ENCODE peak calls at places on chromosomes 13 and 19, in five cellular contexts. P is hepatocyte; U is OCI-LY7; L is PC-3; S is CD4-positive, CD25-positive, alpha-beta regulatory T cell. W is an unnamed sample. For H3K36me3 and H3K4me1, the result is how much of the 10 kb centered on the place peaks cover.

GRCh38 chr19:30780032-30780431 is 407.8 kb downstream of the ZNF536 start:
- DNase-seq in P (peak), U (no peak), S (no peak), L (no peak), W (no peak)

GRCh38 chr13:28854657-28855056 is 34.5 kb downstream of the MTUS2 start:
- DNase-seq in S (no peak), L (no peak), U (no peak), P (no peak), W (no peak)

GRCh38 chr19:13953021-13953531 is 767 bp downstream of the DCAF15 start:
- DNase-seq in L (peak), P (peak), U (peak), S (no peak), W (peak)

GRCh38 chr13:94702181-94703041 is 9.9 kb downstream of the SOX21 start:
- DNase-seq in U (no peak), S (no peak), P (no peak), L (no peak), W (no peak)

GRCh38 chr19:16315825-16316505 is 8.7 kb upstream of the KLF2 start:
- DNase-seq in L (peak), S (no peak), U (no peak), P (peak), W (peak)

GRCh38 chr19:40266111-40266510 is 19.0 kb downstream of the AKT2 start:
- DNase-seq in L (no peak), U (no peak), P (no peak), S (no peak), W (no peak)

GRCh38 chr13:30972888-30973377 is 40.5 kb downstream of the TEX26 start:
- DNase-seq in P (peak), S (no peak), U (no peak), L (peak), W (no peak)

GRCh38 chr19:18156841-18157464 is 4.0 kb downstream of the PIK3R2 start:
- DNase-seq in S (no peak), L (peak), P (peak), U (no peak), W (peak)

GRCh38 chr19:57321164-57321563 is 892 bp downstream of the ZNF543 start:
- DNase-seq in S (no peak), L (no peak), P (no peak), U (no peak), W (no peak)

DNA sequence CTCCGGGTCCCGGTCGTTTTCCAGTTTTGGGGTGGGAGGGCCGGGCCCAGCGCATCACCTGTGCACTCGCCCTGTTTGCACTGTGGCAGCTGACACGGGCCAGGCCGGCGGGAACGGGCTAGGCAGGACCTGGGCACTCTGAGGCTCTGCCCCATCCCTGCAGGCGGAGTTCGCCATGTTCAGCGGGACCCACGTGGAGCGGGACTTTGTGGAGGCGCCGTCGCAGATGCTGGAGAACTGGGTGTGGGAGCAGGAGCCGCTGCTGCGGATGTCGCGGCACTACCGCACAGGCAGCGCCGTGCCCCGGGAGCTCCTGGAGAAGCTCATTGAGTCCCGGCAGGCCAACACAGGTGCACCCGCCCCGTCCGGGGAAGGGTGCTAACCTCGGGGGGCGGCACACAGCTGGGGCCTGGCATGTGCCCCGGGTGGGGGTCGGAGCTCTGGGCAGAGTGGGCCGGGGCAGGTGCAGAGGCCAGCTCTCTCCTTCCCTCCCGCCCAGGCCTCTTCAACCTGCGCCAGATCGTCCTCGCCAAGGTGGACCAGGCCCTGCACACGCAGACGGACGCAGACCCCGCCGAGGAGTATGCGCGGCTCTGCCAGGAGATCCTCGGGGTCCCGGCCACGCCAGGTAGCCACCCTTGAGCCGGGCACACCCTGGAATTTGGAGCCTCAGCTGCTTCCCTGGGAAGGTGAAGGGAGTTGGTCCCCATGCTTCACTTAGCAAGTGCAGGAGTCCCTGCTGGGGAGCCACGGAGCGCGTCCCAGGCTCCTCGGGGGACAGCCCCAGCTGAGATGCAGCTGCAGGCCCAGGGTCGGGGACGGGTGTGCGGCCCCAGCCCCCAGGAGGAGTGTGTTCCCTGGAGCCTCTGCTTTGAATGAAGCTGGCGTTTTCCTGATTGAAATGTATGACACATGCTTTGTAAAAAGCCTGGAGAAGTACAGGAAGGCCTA is 9.3 kb upstream of the ZNF554 start:
- DNase-seq in S (no peak), P (no peak), U (no peak), L (no peak), W (no peak)
- H3K36me3 ChIP-seq in S (under half), P (under half), U (half or more), L (under half), W (under half)

DNA sequence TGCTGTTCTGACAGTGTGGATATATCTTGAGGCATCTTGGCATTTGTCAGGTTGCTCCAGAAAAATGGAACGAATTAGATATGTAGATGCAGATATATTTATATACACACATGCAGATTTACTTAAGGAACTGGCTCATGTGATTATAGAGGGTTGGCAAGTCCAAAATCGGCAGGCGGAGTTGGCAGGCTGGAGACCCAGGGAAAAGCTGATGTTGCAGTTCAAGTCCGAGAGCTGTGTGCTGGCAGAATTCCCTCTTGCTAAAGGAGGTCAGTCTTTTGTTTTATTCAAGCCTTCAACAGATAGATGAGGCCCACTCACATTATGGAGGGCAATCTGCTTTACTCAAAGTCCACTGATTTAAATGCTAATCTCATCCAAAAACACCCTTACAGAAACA is 24.4 kb upstream of the CSNK1A1L start:
- DNase-seq in P (peak), S (no peak), L (no peak), U (no peak), W (no peak)
- H3K4me1 ChIP-seq in P (under half), S (under half), L (under half), U (under half), W (under half)

DNA sequence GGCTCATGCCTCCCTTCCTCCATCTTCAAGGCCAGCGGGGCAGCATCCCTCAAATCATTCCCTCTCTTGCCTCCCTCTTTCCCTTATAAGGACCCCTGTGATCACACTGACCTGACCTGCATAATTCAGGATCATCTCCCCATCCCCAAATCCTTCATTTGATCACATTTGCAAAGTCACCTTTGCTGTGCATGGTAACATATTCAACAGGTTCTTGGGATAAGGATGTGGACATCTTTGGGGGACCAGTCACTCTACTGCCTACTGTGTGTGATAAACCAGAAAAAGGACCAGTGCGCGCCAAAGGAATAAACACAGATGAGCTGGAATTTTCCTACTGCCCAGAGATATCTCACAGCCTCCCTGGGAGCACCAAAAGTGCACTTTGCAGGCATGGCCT is 7.9 kb downstream of the OPA3 start:
- DNase-seq in L (no peak), S (no peak), P (no peak), U (no peak), W (no peak)
- H3K27ac ChIP-seq in L (peak), S (no peak), P (peak), U (no peak), W (peak)

GRCh38 chr13:38265135-38265497 is 84.5 kb upstream of the UFM1 start:
- DNase-seq in P (no peak), S (no peak), L (no peak), U (no peak), W (no peak)
- H3K36me3 ChIP-seq in P (under half), S (under half), L (under half), U (under half), W (under half)

DNA sequence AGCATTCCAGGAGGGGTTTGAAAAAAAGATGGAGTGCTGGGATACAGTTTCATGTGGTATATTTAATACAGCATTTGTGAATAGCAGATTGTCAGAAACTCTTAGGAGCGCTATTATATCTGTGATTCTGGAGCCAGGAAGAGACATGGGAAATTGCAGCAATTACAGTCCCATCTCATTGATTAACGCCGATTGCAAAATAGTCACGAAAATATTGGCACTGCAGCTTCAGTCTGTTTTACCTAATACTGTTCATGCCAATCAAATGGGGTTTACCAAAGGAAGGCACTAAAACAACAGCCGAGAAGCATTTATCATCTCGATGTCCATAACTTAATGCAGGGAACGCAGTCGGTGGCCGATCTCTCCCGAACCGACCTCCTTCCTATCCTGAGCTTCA is 295.8 kb downstream of the TEX29 start:
- DNase-seq in S (no peak), U (no peak), P (no peak), L (no peak), W (no peak)
- H3K4me1 ChIP-seq in S (under half), U (under half), P (under half), L (under half), W (under half)

GRCh38 chr13:80239571-80240255 is 101.2 kb downstream of the SPRY2 start:
- DNase-seq in L (peak), P (peak), S (no peak), U (no peak), W (no peak)
- H3K27ac ChIP-seq in L (peak), P (peak), S (no peak), U (no peak), W (no peak)

GRCh38 chr13:49517461-49517860 is 21.7 kb downstream of the PHF11 start:
- DNase-seq in L (no peak), P (peak), U (peak), S (no peak), W (no peak)
- H3K36me3 ChIP-seq in L (under half), P (under half), U (half or more), S (half or more), W (under half)

GRCh38 chr13:45368571-45368970 is 27.6 kb upstream of the TPT1 start:
- DNase-seq in L (peak), P (no peak), U (no peak), S (no peak), W (no peak)

GRCh38 chr13:45369116-45369515 is 28.1 kb upstream of the TPT1 start:
- DNase-seq in U (no peak), P (no peak), S (no peak), L (no peak), W (no peak)

GRCh38 chr13:45372189-45373115 is 31.5 kb upstream of the TPT1 start:
- DNase-seq in P (no peak), S (no peak), U (no peak), L (no peak), W (no peak)

GRCh38 chr13:45373116-45373606 is 32.2 kb upstream of the TPT1 start:
- DNase-seq in L (no peak), P (no peak), U (no peak), S (no peak), W (no peak)

GRCh38 chr13:45370922-45371406 is 30.0 kb upstream of the TPT1 start:
- DNase-seq in P (peak), U (peak), L (peak), S (peak), W (peak)
- H3K4me1 ChIP-seq in P (under half), U (under half), L (under half), S (under half), W (under half)